ENCODE peak calls at places on chromosomes 5 and 9, in seven cellular contexts. One of them, this sample, is unnamed.

GRCh38 chr5:75363111-75363510 is 26.1 kb downstream of the HMGCR start:
- DNase-seq in CD4-positive, CD25-positive, alpha-beta regulatory T cell: no peak
- DNase-seq in fibroblast of lung: no peak
- DNase-seq in AML-193: no peak
- DNase-seq in nucleus accumbens: no peak
- DNase-seq in astrocyte of the spinal cord: no peak
- DNase-seq in stimulated activated CD4-positive, alpha-beta T cell treated with anti-CD3 and anti-CD28 coated beads, TNF-alpha, amount 100 ng/mL, for 4 hours: no peak
- DNase-seq in this sample: no peak

GRCh38 chr5:174750720-174751119 is 26.3 kb downstream of the MSX2 start:
- DNase-seq in AML-193: no peak
- DNase-seq in astrocyte of the spinal cord: peak
- DNase-seq in stimulated activated CD4-positive, alpha-beta T cell treated with anti-CD3 and anti-CD28 coated beads, TNF-alpha, amount 100 ng/mL, for 4 hours: no peak
- DNase-seq in nucleus accumbens: no peak
- DNase-seq in fibroblast of lung: peak
- DNase-seq in CD4-positive, CD25-positive, alpha-beta regulatory T cell: no peak
- DNase-seq in this sample: no peak

GRCh38 chr9:37906312-37907239 is 2.6 kb upstream of the SLC25A51 start:
- DNase-seq in AML-193: no peak
- DNase-seq in astrocyte of the spinal cord: no peak
- DNase-seq in nucleus accumbens: no peak
- DNase-seq in stimulated activated CD4-positive, alpha-beta T cell treated with anti-CD3 and anti-CD28 coated beads, TNF-alpha, amount 100 ng/mL, for 4 hours: no peak
- DNase-seq in fibroblast of lung: no peak
- DNase-seq in CD4-positive, CD25-positive, alpha-beta regulatory T cell: no peak
- DNase-seq in this sample: no peak

GRCh38 chr9:87422999-87423398 is 74.7 kb upstream of the DAPK1 start:
- DNase-seq in fibroblast of lung: peak
- DNase-seq in CD4-positive, CD25-positive, alpha-beta regulatory T cell: no peak
- DNase-seq in AML-193: no peak
- DNase-seq in stimulated activated CD4-positive, alpha-beta T cell treated with anti-CD3 and anti-CD28 coated beads, TNF-alpha, amount 100 ng/mL, for 4 hours: no peak
- DNase-seq in astrocyte of the spinal cord: no peak
- DNase-seq in nucleus accumbens: no peak
- DNase-seq in this sample: no peak

GRCh38 chr9:86217076-86217475 is 42.4 kb downstream of the C9orf153 start:
- DNase-seq in astrocyte of the spinal cord: no peak
- DNase-seq in nucleus accumbens: no peak
- DNase-seq in CD4-positive, CD25-positive, alpha-beta regulatory T cell: no peak
- DNase-seq in AML-193: no peak
- DNase-seq in fibroblast of lung: no peak
- DNase-seq in stimulated activated CD4-positive, alpha-beta T cell treated with anti-CD3 and anti-CD28 coated beads, TNF-alpha, amount 100 ng/mL, for 4 hours: no peak
- DNase-seq in this sample: no peak

GRCh38 chr9:92180669-92181181 is 65.5 kb upstream of the SPTLC1 start:
- DNase-seq in AML-193: no peak
- DNase-seq in CD4-positive, CD25-positive, alpha-beta regulatory T cell: no peak
- DNase-seq in nucleus accumbens: no peak
- DNase-seq in fibroblast of lung: peak
- DNase-seq in stimulated activated CD4-positive, alpha-beta T cell treated with anti-CD3 and anti-CD28 coated beads, TNF-alpha, amount 100 ng/mL, for 4 hours: no peak
- DNase-seq in astrocyte of the spinal cord: peak
- DNase-seq in this sample: peak

GRCh38 chr9:23812673-23813072 is 13.4 kb downstream of the ELAVL2 start:
- DNase-seq in stimulated activated CD4-positive, alpha-beta T cell treated with anti-CD3 and anti-CD28 coated beads, TNF-alpha, amount 100 ng/mL, for 4 hours: no peak
- DNase-seq in nucleus accumbens: no peak
- DNase-seq in astrocyte of the spinal cord: no peak
- DNase-seq in AML-193: no peak
- DNase-seq in CD4-positive, CD25-positive, alpha-beta regulatory T cell: no peak
- DNase-seq in fibroblast of lung: no peak
- DNase-seq in this sample: no peak

GRCh38 chr9:126326228-126327015 is at the start of gene MVB12B:
- DNase-seq in AML-193: no peak
- DNase-seq in CD4-positive, CD25-positive, alpha-beta regulatory T cell: peak
- DNase-seq in nucleus accumbens: no peak
- DNase-seq in fibroblast of lung: no peak
- DNase-seq in stimulated activated CD4-positive, alpha-beta T cell treated with anti-CD3 and anti-CD28 coated beads, TNF-alpha, amount 100 ng/mL, for 4 hours: peak
- DNase-seq in astrocyte of the spinal cord: peak
- DNase-seq in this sample: peak

GRCh38 chr9:93013856-93014582 is 44.5 kb upstream of the SUSD3 start:
- DNase-seq in CD4-positive, CD25-positive, alpha-beta regulatory T cell: no peak
- DNase-seq in nucleus accumbens: no peak
- DNase-seq in astrocyte of the spinal cord: no peak
- DNase-seq in AML-193: no peak
- DNase-seq in fibroblast of lung: no peak
- DNase-seq in stimulated activated CD4-positive, alpha-beta T cell treated with anti-CD3 and anti-CD28 coated beads, TNF-alpha, amount 100 ng/mL, for 4 hours: no peak
- DNase-seq in this sample: peak

GRCh38 chr5:7851617-7852289 is 820 bp upstream of the CFAP90 start:
- DNase-seq in stimulated activated CD4-positive, alpha-beta T cell treated with anti-CD3 and anti-CD28 coated beads, TNF-alpha, amount 100 ng/mL, for 4 hours: no peak
- DNase-seq in astrocyte of the spinal cord: no peak
- DNase-seq in CD4-positive, CD25-positive, alpha-beta regulatory T cell: peak
- DNase-seq in AML-193: no peak
- DNase-seq in nucleus accumbens: no peak
- DNase-seq in fibroblast of lung: no peak
- DNase-seq in this sample: no peak

GRCh38 chr5:151223447-151224264 is at the start of gene CCDC69:
- DNase-seq in nucleus accumbens: peak
- DNase-seq in CD4-positive, CD25-positive, alpha-beta regulatory T cell: peak
- DNase-seq in fibroblast of lung: peak
- DNase-seq in astrocyte of the spinal cord: peak
- DNase-seq in stimulated activated CD4-positive, alpha-beta T cell treated with anti-CD3 and anti-CD28 coated beads, TNF-alpha, amount 100 ng/mL, for 4 hours: no peak
- DNase-seq in AML-193: peak
- DNase-seq in this sample: peak

GRCh38 chr9:88829276-88829675 is 162.0 kb upstream of the S1PR3 start:
- DNase-seq in nucleus accumbens: no peak
- DNase-seq in AML-193: no peak
- DNase-seq in fibroblast of lung: no peak
- DNase-seq in CD4-positive, CD25-positive, alpha-beta regulatory T cell: peak
- DNase-seq in stimulated activated CD4-positive, alpha-beta T cell treated with anti-CD3 and anti-CD28 coated beads, TNF-alpha, amount 100 ng/mL, for 4 hours: no peak
- DNase-seq in astrocyte of the spinal cord: peak
- DNase-seq in this sample: no peak

GRCh38 chr9:134333234-134333873 is 7.1 kb downstream of the RXRA start:
- DNase-seq in stimulated activated CD4-positive, alpha-beta T cell treated with anti-CD3 and anti-CD28 coated beads, TNF-alpha, amount 100 ng/mL, for 4 hours: no peak
- DNase-seq in nucleus accumbens: no peak
- DNase-seq in CD4-positive, CD25-positive, alpha-beta regulatory T cell: no peak
- DNase-seq in AML-193: no peak
- DNase-seq in astrocyte of the spinal cord: peak
- DNase-seq in fibroblast of lung: no peak
- DNase-seq in this sample: peak

GRCh38 chr9:111037744-111038335 is 430 bp downstream of the LPAR1 start:
- DNase-seq in astrocyte of the spinal cord: peak
- DNase-seq in nucleus accumbens: no peak
- DNase-seq in AML-193: no peak
- DNase-seq in stimulated activated CD4-positive, alpha-beta T cell treated with anti-CD3 and anti-CD28 coated beads, TNF-alpha, amount 100 ng/mL, for 4 hours: no peak
- DNase-seq in CD4-positive, CD25-positive, alpha-beta regulatory T cell: no peak
- DNase-seq in fibroblast of lung: peak
- DNase-seq in this sample: no peak

GRCh38 chr9:111501648-111502047 is 17.5 kb upstream of the ECPAS start:
- DNase-seq in AML-193: no peak
- DNase-seq in nucleus accumbens: no peak
- DNase-seq in astrocyte of the spinal cord: no peak
- DNase-seq in stimulated activated CD4-positive, alpha-beta T cell treated with anti-CD3 and anti-CD28 coated beads, TNF-alpha, amount 100 ng/mL, for 4 hours: no peak
- DNase-seq in CD4-positive, CD25-positive, alpha-beta regulatory T cell: no peak
- DNase-seq in fibroblast of lung: no peak
- DNase-seq in this sample: no peak

GRCh38 chr9:14322211-14323082 is 8.5 kb upstream of the NFIB start:
- DNase-seq in AML-193: peak
- DNase-seq in fibroblast of lung: peak
- DNase-seq in CD4-positive, CD25-positive, alpha-beta regulatory T cell: peak
- DNase-seq in stimulated activated CD4-positive, alpha-beta T cell treated with anti-CD3 and anti-CD28 coated beads, TNF-alpha, amount 100 ng/mL, for 4 hours: peak
- DNase-seq in nucleus accumbens: peak
- DNase-seq in astrocyte of the spinal cord: peak
- DNase-seq in this sample: peak

GRCh38 chr5:174247239-174247638 is 201.7 kb downstream of the NSG2 start:
- DNase-seq in CD4-positive, CD25-positive, alpha-beta regulatory T cell: no peak
- DNase-seq in fibroblast of lung: no peak
- DNase-seq in AML-193: no peak
- DNase-seq in stimulated activated CD4-positive, alpha-beta T cell treated with anti-CD3 and anti-CD28 coated beads, TNF-alpha, amount 100 ng/mL, for 4 hours: no peak
- DNase-seq in nucleus accumbens: no peak
- DNase-seq in astrocyte of the spinal cord: no peak
- DNase-seq in this sample: no peak